ENCODE peak calls at places on chromosomes 4 and X, in nine cellular contexts. F, L, N, I, K, A, U, Y and D are unnamed samples.

GRCh38 chr4:74671074-74671698 is 123.1 kb downstream of the BTC start:
- DNase-seq in F (peak), L (peak), N (peak), I (no peak), K (peak), A (peak), U (peak), Y (peak), D (peak)

GRCh38 chr4:58981828-58982227 is 1871.6 kb upstream of the IGFBP7 start:
- DNase-seq in F (no peak), L (no peak), N (no peak), I (no peak), K (no peak), A (no peak), U (no peak), Y (no peak), D (no peak)

GRCh38 chrX:143632625-143633387 is 3.1 kb downstream of the SLITRK4 start:
- DNase-seq in F (no peak), L (no peak), N (no peak), I (no peak), K (no peak), A (peak), U (no peak), Y (no peak), D (peak)

GRCh38 chrX:53211391-53211978 is 13.5 kb downstream of the KDM5C start:
- DNase-seq in F (no peak), L (no peak), N (no peak), I (no peak), K (peak), A (no peak), U (no peak), Y (no peak), D (peak)

GRCh38 chr4:128665514-128665913 is 144.0 kb upstream of the JADE1 start:
- DNase-seq in F (no peak), L (no peak), N (no peak), I (no peak), K (no peak), A (no peak), U (no peak), Y (no peak), D (no peak)

GRCh38 chr4:139763205-139763604 is 97.6 kb downstream of the MGST2 start:
- DNase-seq in F (no peak), L (no peak), N (no peak), I (no peak), K (no peak), A (peak), U (no peak), Y (no peak), D (no peak)

GRCh38 chr4:80913381-80913780 is 117.1 kb upstream of the BMP3 start:
- DNase-seq in F (no peak), L (no peak), N (no peak), I (no peak), K (no peak), A (no peak), U (no peak), Y (no peak), D (no peak)

GRCh38 chr4:6773106-6773505 is 9.4 kb upstream of the KIAA0232 start:
- DNase-seq in F (no peak), L (no peak), N (peak), I (no peak), K (peak), A (no peak), U (no peak), Y (no peak), D (peak)

GRCh38 chrX:6024204-6024603 is 204.5 kb downstream of the NLGN4X start:
- DNase-seq in F (no peak), L (no peak), N (no peak), I (no peak), K (peak), A (no peak), U (peak), Y (no peak), D (peak)

GRCh38 chr4:173182403-173182802 is 13.8 kb downstream of the GALNT7 start:
- DNase-seq in F (peak), L (no peak), N (no peak), I (no peak), K (peak), A (no peak), U (peak), Y (no peak), D (peak)

GRCh38 chr4:99437686-99438577 is 2.8 kb upstream of the ADH7 start:
- DNase-seq in F (no peak), L (no peak), N (no peak), I (no peak), K (no peak), A (no peak), U (peak), Y (no peak), D (no peak)

GRCh38 chrX:18291006-18291545 is 63.4 kb downstream of the SCML2 start:
- DNase-seq in F (no peak), L (no peak), N (no peak), I (no peak), K (no peak), A (no peak), U (no peak), Y (no peak), D (no peak)

GRCh38 chrX:16113978-16114554 is 9.3 kb upstream of the GRPR start:
- DNase-seq in F (no peak), L (no peak), N (no peak), I (no peak), K (no peak), A (no peak), U (peak), Y (no peak), D (no peak)

GRCh38 chr4:89535251-89535650 is 227.7 kb upstream of the GPRIN3 start:
- DNase-seq in F (no peak), L (no peak), N (no peak), I (no peak), K (no peak), A (no peak), U (no peak), Y (no peak), D (no peak)

GRCh38 chr4:123455360-123455759 is 58.8 kb downstream of the SPRY1 start:
- DNase-seq in F (no peak), L (no peak), N (no peak), I (no peak), K (no peak), A (no peak), U (no peak), Y (no peak), D (no peak)

GRCh38 chr4:79042079-79042674 is 102.9 kb upstream of the PAQR3 start:
- DNase-seq in F (peak), L (peak), N (peak), I (no peak), K (peak), A (peak), U (peak), Y (no peak), D (peak)

GRCh38 chr4:146333895-146334262 is 119.5 kb downstream of the REELD1 start:
- DNase-seq in F (no peak), L (no peak), N (no peak), I (no peak), K (no peak), A (no peak), U (no peak), Y (no peak), D (no peak)

GRCh38 chrX:150236304-150236703 is 126.8 kb upstream of the MAMLD1 start:
- DNase-seq in F (peak), L (no peak), N (peak), I (no peak), K (peak), A (no peak), U (no peak), Y (no peak), D (peak)

GRCh38 chr4:128847074-128847724 is 37.7 kb downstream of the JADE1 start:
- DNase-seq in F (no peak), L (no peak), N (no peak), I (no peak), K (peak), A (no peak), U (no peak), Y (no peak), D (no peak)